ENCODE peak calls at places on chromosomes 4 and X, in six cellular contexts. One of them, this sample, is unnamed.

GRCh38 chr4:25172964-25173917 is 13.0 kb upstream of the SEPSECS start:
- DNase-seq in K562: peak
- DNase-seq in tibial artery: peak
- DNase-seq in PC-9: peak
- DNase-seq in dorsolateral prefrontal cortex: no peak
- DNase-seq in A673: peak
- DNase-seq in this sample: no peak

GRCh38 chr4:186624951-186625350 is 69.6 kb upstream of the MTNR1A start:
- DNase-seq in PC-9: no peak
- DNase-seq in dorsolateral prefrontal cortex: no peak
- DNase-seq in A673: peak
- DNase-seq in tibial artery: no peak
- DNase-seq in K562: no peak
- DNase-seq in this sample: no peak

GRCh38 chr4:82429728-82430192 is 502 bp downstream of the HNRNPDL start:
- DNase-seq in A673: no peak
- DNase-seq in K562: no peak
- DNase-seq in tibial artery: peak
- DNase-seq in PC-9: no peak
- DNase-seq in dorsolateral prefrontal cortex: no peak
- DNase-seq in this sample: no peak

GRCh38 chr4:87227704-87228560 is 7.5 kb upstream of the KLHL8 start:
- DNase-seq in tibial artery: no peak
- DNase-seq in K562: no peak
- DNase-seq in A673: no peak
- DNase-seq in PC-9: no peak
- DNase-seq in dorsolateral prefrontal cortex: no peak
- DNase-seq in this sample: no peak

GRCh38 chr4:122679946-122680345 is 52.6 kb upstream of the BBS12 start:
- DNase-seq in A673: no peak
- DNase-seq in tibial artery: no peak
- DNase-seq in PC-9: peak
- DNase-seq in K562: no peak
- DNase-seq in dorsolateral prefrontal cortex: no peak
- DNase-seq in this sample: no peak

GRCh38 chrX:48974574-48974973 is 2.9 kb upstream of the KCND1 start:
- DNase-seq in PC-9: no peak
- DNase-seq in tibial artery: no peak
- DNase-seq in A673: no peak
- DNase-seq in K562: no peak
- DNase-seq in dorsolateral prefrontal cortex: no peak
- DNase-seq in this sample: no peak

GRCh38 chrX:155745792-155746191 is 133.0 kb upstream of the TMLHE start:
- DNase-seq in A673: peak
- DNase-seq in tibial artery: no peak
- DNase-seq in dorsolateral prefrontal cortex: no peak
- DNase-seq in K562: peak
- DNase-seq in PC-9: peak
- DNase-seq in this sample: no peak

GRCh38 chrX:132219343-132219768 is at the start of gene RAP2C:
- DNase-seq in K562: peak
- DNase-seq in tibial artery: peak
- DNase-seq in A673: peak
- DNase-seq in dorsolateral prefrontal cortex: peak
- DNase-seq in PC-9: peak
- DNase-seq in this sample: peak

GRCh38 chr4:45147866-45148265 is 421.5 kb upstream of the GNPDA2 start:
- DNase-seq in tibial artery: no peak
- DNase-seq in PC-9: no peak
- DNase-seq in dorsolateral prefrontal cortex: no peak
- DNase-seq in K562: no peak
- DNase-seq in A673: no peak
- DNase-seq in this sample: no peak

GRCh38 chr4:110865611-110866254 is 242.9 kb upstream of the PITX2 start:
- DNase-seq in K562: no peak
- DNase-seq in tibial artery: no peak
- DNase-seq in A673: peak
- DNase-seq in PC-9: no peak
- DNase-seq in dorsolateral prefrontal cortex: no peak
- DNase-seq in this sample: no peak

GRCh38 chr4:38837849-38838248 is 18.8 kb downstream of the TLR6 start:
- DNase-seq in tibial artery: no peak
- DNase-seq in dorsolateral prefrontal cortex: no peak
- DNase-seq in A673: no peak
- DNase-seq in PC-9: peak
- DNase-seq in K562: no peak
- DNase-seq in this sample: no peak

GRCh38 chr4:113682730-113683129 is 78.8 kb downstream of the CAMK2D start:
- DNase-seq in tibial artery: no peak
- DNase-seq in dorsolateral prefrontal cortex: no peak
- DNase-seq in K562: no peak
- DNase-seq in A673: no peak
- DNase-seq in PC-9: no peak
- DNase-seq in this sample: no peak

GRCh38 chrX:11381464-11381863 is 88.3 kb downstream of the AMELX start:
- DNase-seq in PC-9: no peak
- DNase-seq in tibial artery: peak
- DNase-seq in A673: peak
- DNase-seq in K562: peak
- DNase-seq in dorsolateral prefrontal cortex: no peak
- DNase-seq in this sample: peak

GRCh38 chrX:69988955-69989394 is 60.8 kb downstream of the AWAT2 start:
- DNase-seq in dorsolateral prefrontal cortex: no peak
- DNase-seq in K562: no peak
- DNase-seq in PC-9: no peak
- DNase-seq in A673: no peak
- DNase-seq in tibial artery: no peak
- DNase-seq in this sample: no peak

GRCh38 chr4:7183161-7183560 is 9.2 kb upstream of the SORCS2 start:
- DNase-seq in PC-9: no peak
- DNase-seq in dorsolateral prefrontal cortex: no peak
- DNase-seq in tibial artery: peak
- DNase-seq in K562: no peak
- DNase-seq in A673: no peak
- DNase-seq in this sample: no peak

GRCh38 chr4:8280876-8281440 is 11.4 kb downstream of the HTRA3 start:
- DNase-seq in PC-9: no peak
- DNase-seq in tibial artery: no peak
- DNase-seq in dorsolateral prefrontal cortex: no peak
- DNase-seq in K562: no peak
- DNase-seq in A673: no peak
- DNase-seq in this sample: no peak

GRCh38 chr4:101500742-101501141 is 153.4 kb upstream of the PPP3CA start:
- DNase-seq in A673: no peak
- DNase-seq in dorsolateral prefrontal cortex: no peak
- DNase-seq in tibial artery: no peak
- DNase-seq in K562: no peak
- DNase-seq in PC-9: no peak
- DNase-seq in this sample: no peak

GRCh38 chr4:5784960-5785611 is 74.1 kb downstream of the EVC start:
- DNase-seq in dorsolateral prefrontal cortex: no peak
- DNase-seq in tibial artery: no peak
- DNase-seq in PC-9: no peak
- DNase-seq in A673: no peak
- DNase-seq in K562: no peak
- DNase-seq in this sample: no peak

GRCh38 chrX:130171446-130172126 is at the start of gene RAB33A:
- DNase-seq in A673: peak
- DNase-seq in tibial artery: no peak
- DNase-seq in PC-9: no peak
- DNase-seq in dorsolateral prefrontal cortex: peak
- DNase-seq in K562: no peak
- DNase-seq in this sample: peak

GRCh38 chrX:69291111-69291510 is 125.9 kb upstream of the PJA1 start:
- DNase-seq in K562: no peak
- DNase-seq in dorsolateral prefrontal cortex: no peak
- DNase-seq in PC-9: no peak
- DNase-seq in A673: no peak
- DNase-seq in tibial artery: no peak
- DNase-seq in this sample: no peak

GRCh38 chr4:126604273-126604867 is 1028.4 kb upstream of the INTU start:
- DNase-seq in dorsolateral prefrontal cortex: no peak
- DNase-seq in A673: peak
- DNase-seq in PC-9: no peak
- DNase-seq in tibial artery: peak
- DNase-seq in K562: peak
- DNase-seq in this sample: peak

GRCh38 chrX:74291964-74292891 is 11.8 kb upstream of the ZCCHC13 start:
- DNase-seq in K562: peak
- DNase-seq in tibial artery: peak
- DNase-seq in PC-9: peak
- DNase-seq in dorsolateral prefrontal cortex: peak
- DNase-seq in A673: peak
- DNase-seq in this sample: peak

GRCh38 chrX:1137531-1137930 is 74.9 kb downstream of the CRLF2 start:
- DNase-seq in A673: no peak
- DNase-seq in tibial artery: no peak
- DNase-seq in PC-9: no peak
- DNase-seq in K562: no peak
- DNase-seq in dorsolateral prefrontal cortex: no peak
- DNase-seq in this sample: no peak

GRCh38 chr4:162959056-162959455 is 207.6 kb downstream of the NAF1 start:
- DNase-seq in A673: peak
- DNase-seq in dorsolateral prefrontal cortex: no peak
- DNase-seq in tibial artery: no peak
- DNase-seq in K562: no peak
- DNase-seq in PC-9: no peak
- DNase-seq in this sample: no peak
- TF ChIP-seq CTCF in A673: peak
- TF ChIP-seq CTCF in dorsolateral prefrontal cortex: no peak
- TF ChIP-seq CTCF in tibial artery: no peak
- TF ChIP-seq CTCF in K562: no peak
- TF ChIP-seq CTCF in PC-9: no peak
- TF ChIP-seq CTCF in this sample: no peak

GRCh38 chrX:17376381-17377046 is 1.5 kb downstream of the NHS start:
- DNase-seq in PC-9: peak
- DNase-seq in K562: no peak
- DNase-seq in dorsolateral prefrontal cortex: no peak
- DNase-seq in A673: no peak
- DNase-seq in tibial artery: peak
- DNase-seq in this sample: no peak

GRCh38 chrX:17377047-17377692 is 2.2 kb downstream of the NHS start:
- DNase-seq in tibial artery: peak
- DNase-seq in K562: no peak
- DNase-seq in A673: no peak
- DNase-seq in dorsolateral prefrontal cortex: no peak
- DNase-seq in PC-9: peak
- DNase-seq in this sample: peak

GRCh38 chrX:17375361-17375630 is 296 bp downstream of the NHS start:
- DNase-seq in dorsolateral prefrontal cortex: no peak
- DNase-seq in PC-9: no peak
- DNase-seq in tibial artery: peak
- DNase-seq in A673: no peak
- DNase-seq in K562: no peak
- DNase-seq in this sample: no peak

GRCh38 chrX:17374619-17375360 is at the start of gene NHS:
- DNase-seq in K562: peak
- DNase-seq in tibial artery: peak
- DNase-seq in dorsolateral prefrontal cortex: no peak
- DNase-seq in A673: peak
- DNase-seq in PC-9: peak
- DNase-seq in this sample: peak

DNA sequence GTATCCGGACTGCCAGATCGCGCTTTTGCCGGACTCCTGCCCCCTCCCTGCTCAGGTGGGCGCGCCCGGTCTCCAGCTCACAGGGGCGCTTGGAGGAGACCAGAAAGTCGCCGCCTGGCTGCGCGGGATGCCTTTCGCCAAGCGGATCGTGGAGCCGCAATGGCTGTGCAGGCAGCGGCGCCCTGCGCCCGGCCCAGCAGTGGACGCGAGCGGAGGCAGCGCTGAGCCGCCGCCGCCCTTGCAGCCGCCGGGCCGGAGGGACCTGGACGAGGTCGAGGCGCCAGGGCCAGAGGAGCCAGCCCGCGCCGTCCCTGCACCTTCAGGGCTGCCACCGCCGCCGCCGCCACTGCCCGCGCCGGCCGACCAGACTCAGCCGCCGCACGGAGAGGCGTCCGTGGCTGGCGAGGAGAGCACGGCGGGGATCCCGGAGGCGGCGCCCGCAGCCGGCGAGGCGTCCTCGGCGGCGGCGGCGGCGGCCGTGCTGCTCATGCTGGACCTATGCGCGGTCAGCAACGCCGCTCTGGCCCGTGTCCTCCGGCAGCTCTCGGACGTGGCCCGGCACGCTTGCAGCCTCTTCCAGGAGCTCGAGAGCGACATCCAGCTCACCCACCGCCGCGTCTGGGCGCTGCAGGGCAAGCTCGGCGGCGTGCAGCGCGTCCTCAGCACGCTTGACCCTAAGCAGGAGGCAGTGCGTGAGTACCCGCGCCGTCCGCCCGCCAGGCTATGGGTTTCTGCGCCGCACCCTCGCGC is 806 bp downstream of the NHS start:
- DNase-seq in dorsolateral prefrontal cortex: no peak
- DNase-seq in PC-9: no peak
- DNase-seq in tibial artery: peak
- DNase-seq in K562: no peak
- DNase-seq in A673: no peak
- DNase-seq in this sample: peak
- TF ChIP-seq CTCF in dorsolateral prefrontal cortex: no peak
- TF ChIP-seq CTCF in PC-9: no peak
- TF ChIP-seq CTCF in tibial artery: no peak
- TF ChIP-seq CTCF in K562: no peak
- TF ChIP-seq CTCF in A673: no peak
- TF ChIP-seq CTCF in this sample: no peak

DNA sequence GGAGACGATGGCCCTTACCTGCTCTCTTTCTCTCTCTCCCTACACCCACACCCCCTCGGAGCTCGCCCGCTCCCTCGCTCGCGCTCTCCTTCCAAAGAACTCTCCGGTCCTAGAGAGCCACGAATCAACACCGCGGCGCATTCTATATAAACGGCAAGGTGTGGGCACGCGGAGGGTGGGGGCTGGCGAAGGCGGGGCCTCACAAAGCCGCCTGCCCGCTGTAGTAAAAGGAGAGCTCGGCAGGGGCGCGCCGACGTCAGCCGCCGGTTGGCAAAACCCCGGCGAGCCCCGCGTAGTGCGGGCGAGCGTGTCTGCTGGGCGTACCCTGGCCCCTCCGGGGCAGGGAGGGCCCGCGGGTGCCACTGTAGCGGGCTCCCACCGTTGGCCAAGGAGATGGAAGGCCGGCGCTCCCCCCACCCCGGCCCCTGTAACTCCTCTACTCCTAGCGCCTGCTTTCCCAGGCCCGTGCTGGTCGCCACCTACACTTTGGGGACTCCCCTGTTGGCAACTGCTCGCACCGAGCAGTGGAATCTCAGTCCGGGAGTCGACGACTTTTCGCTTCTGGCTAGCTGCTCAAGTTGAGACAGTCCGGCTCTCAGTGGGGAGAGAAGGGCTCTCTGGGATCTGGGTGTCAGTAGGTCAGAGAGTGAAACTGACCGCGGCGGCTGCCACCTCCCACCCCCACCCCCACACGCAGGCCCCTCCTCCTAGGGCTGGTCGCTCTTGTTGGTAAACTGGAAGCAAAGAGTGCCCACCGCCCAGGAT is 325.5 kb upstream of the F9 start:
- DNase-seq in PC-9: no peak
- DNase-seq in tibial artery: peak
- DNase-seq in A673: peak
- DNase-seq in K562: peak
- DNase-seq in dorsolateral prefrontal cortex: no peak
- DNase-seq in this sample: peak
- TF ChIP-seq CTCF in PC-9: no peak
- TF ChIP-seq CTCF in tibial artery: no peak
- TF ChIP-seq CTCF in A673: no peak
- TF ChIP-seq CTCF in K562: peak
- TF ChIP-seq CTCF in dorsolateral prefrontal cortex: no peak
- TF ChIP-seq CTCF in this sample: no peak

GRCh38 chr4:1763550-1764080 is 29.5 kb upstream of the FGFR3 start:
- DNase-seq in PC-9: no peak
- DNase-seq in A673: peak
- DNase-seq in K562: peak
- DNase-seq in tibial artery: no peak
- DNase-seq in dorsolateral prefrontal cortex: no peak
- DNase-seq in this sample: no peak
- TF ChIP-seq CTCF in PC-9: no peak
- TF ChIP-seq CTCF in A673: no peak
- TF ChIP-seq CTCF in K562: peak
- TF ChIP-seq CTCF in tibial artery: no peak
- TF ChIP-seq CTCF in dorsolateral prefrontal cortex: peak
- TF ChIP-seq CTCF in this sample: no peak